ENCODE peak calls at places on chromosomes 13 and 19, in five cellular contexts. N is CD4-positive, CD25-positive, alpha-beta regulatory T cell; W is aorta; A is heart right ventricle; V is cardiac muscle cell. T is an unnamed sample.

GRCh38 chr19:52997975-52998374 is 15.7 kb upstream of the ERVV-1 start:
- DNase-seq in W (no peak), V (no peak), N (no peak), A (no peak), T (no peak)

GRCh38 chr19:15154002-15154612 is 46.7 kb downstream of the NOTCH3 start:
- DNase-seq in A (no peak), V (peak; percentile 40), W (no peak), N (no peak), T (no peak)

GRCh38 chr13:87666826-87667225 is 4.3 kb upstream of the SLITRK5 start:
- DNase-seq in V (no peak), W (no peak), N (no peak), A (no peak), T (no peak)

GRCh38 chr19:10292206-10292788 is 2.5 kb downstream of the ICAM5 start:
- DNase-seq in V (peak; percentile 95), N (peak; percentile 57), W (peak; percentile 94), A (peak; percentile 66), T (peak; percentile 55)

GRCh38 chr13:37109080-37109678 is 3.7 kb upstream of the CSNK1A1L start:
- DNase-seq in W (no peak), A (peak; percentile 23), V (peak; percentile 51), N (no peak), T (no peak)

GRCh38 chr19:23436944-23437343 is 41.7 kb upstream of the ZNF91 start:
- DNase-seq in N (no peak), A (no peak), V (no peak), W (no peak), T (no peak)

GRCh38 chr19:49882643-49883042 is 5.1 kb downstream of the TBC1D17 start:
- DNase-seq in V (no peak), N (no peak), A (no peak), W (no peak), T (no peak)

GRCh38 chr13:71067164-71067815 is 799.7 kb downstream of the DACH1 start:
- DNase-seq in N (no peak), V (peak; percentile 2), A (no peak), W (no peak), T (no peak)

GRCh38 chr13:29935309-29935981 is 85.0 kb upstream of the UBL3 start:
- DNase-seq in N (peak; percentile 85), V (no peak), A (no peak), W (no peak), T (peak; percentile 84)

DNA sequence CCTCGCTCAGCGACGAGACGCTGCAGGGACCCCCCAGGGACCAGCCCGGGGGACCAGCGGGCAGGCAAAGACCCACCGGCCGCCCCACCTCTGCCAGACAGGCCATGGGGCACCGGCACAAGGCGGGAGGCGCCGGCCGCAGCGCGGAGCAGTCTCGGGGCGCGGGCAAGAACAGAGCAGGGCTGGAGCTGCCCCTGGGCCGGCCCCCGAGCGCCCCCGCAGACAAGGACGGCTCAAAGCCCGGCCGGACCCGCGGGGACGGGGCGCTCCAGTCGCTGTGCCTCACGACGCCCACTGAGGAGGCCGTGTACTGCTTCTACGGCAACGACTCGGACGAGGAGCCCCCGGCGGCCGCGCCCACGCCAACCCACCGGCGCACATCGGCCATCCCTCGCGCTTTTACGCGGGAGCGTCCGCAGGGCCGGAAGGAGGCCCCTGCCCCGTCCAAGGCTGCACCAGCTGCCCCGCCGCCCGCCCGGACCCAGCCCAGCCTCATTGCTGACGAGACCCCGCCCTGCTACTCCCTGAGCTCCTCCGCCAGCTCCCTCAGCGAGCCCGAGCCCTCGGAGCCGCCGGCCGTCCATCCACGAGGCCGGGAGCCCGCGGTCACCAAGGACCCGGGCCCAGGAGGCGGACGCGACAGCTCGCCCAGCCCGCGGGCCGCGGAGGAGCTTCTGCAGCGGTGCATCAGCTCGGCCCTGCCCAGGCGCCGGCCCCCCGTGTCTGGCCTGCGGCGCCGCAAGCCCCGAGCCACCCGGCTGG is 11.3 kb downstream of the C19orf25 start:
- DNase-seq in V (no peak), A (no peak), N (no peak), W (no peak), T (no peak)
- H3K4me3 ChIP-seq in V (no peak overlapping the region), A (peak overlapping the region; percentile 18), N (no peak overlapping the region), W (no peak overlapping the region), T (no peak overlapping the region)

DNA sequence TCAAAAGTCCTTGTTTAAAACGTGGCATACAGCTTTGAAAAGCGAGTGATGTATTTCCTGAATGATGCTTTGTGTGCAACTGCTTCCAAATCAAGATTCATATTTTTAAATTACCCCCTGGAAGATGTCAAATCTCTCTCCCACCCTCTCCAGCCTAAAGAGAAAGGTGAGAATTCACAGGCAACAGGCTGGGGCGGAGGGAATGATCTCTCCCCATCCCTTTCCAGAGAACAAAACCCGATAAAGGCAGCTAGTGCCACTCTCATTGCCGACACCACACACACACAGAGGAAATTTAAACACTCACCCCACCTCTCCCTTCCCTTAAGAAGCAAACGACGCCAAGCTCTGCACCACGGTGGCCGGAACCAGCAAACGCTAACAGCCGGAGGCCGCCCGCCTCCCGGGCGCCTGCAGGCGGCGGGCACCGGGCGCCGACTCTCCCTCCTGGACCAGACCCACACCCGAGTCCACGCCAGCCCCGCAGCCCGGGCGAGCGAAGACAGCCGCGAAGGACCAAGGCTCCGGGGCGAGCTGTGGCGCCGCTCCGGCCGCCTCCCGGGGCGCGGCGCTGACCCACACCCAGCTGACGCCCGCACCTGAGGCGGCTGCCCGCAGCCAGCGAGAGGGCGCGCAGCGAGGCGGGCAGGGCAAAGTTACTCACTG is 485 bp downstream of the LNX2 start:
- DNase-seq in N (no peak), W (no peak), A (peak; percentile 37), V (no peak), T (peak; percentile 45)
- H3K4me1 ChIP-seq in N (peaks cover 45% of the 10 kb centered on the region), W (peaks cover 4% of the 10 kb centered on the region), A (peaks cover 21% of the 10 kb centered on the region), V (peaks cover 23% of the 10 kb centered on the region), T (peaks cover 53% of the 10 kb centered on the region)

GRCh38 chr19:51572908-51573307 is 1.8 kb downstream of the ZNF175 start:
- DNase-seq in V (no peak), N (no peak), W (no peak), A (no peak), T (no peak)

GRCh38 chr19:51570962-51571575 is at the start of gene ZNF175:
- DNase-seq in W (peak; percentile 98), A (peak; percentile 97), V (peak; percentile 97), N (peak; percentile 70), T (peak; percentile 79)

GRCh38 chr19:51571599-51571998 is 516 bp downstream of the ZNF175 start:
- DNase-seq in V (no peak), N (no peak), W (no peak), A (no peak), T (no peak)

GRCh38 chr19:51572415-51572814 is 1.3 kb downstream of the ZNF175 start:
- DNase-seq in V (no peak), W (no peak), N (no peak), A (no peak), T (no peak)

GRCh38 chr19:51573331-51573730 is 2.2 kb downstream of the ZNF175 start:
- DNase-seq in N (no peak), V (no peak), A (no peak), W (no peak), T (no peak)
- H3K27ac ChIP-seq in N (no peak overlapping the region), V (no peak overlapping the region), A (no peak overlapping the region), W (no peak overlapping the region), T (no peak overlapping the region)

GRCh38 chr13:113495494-113496251 is 5.2 kb upstream of the DCUN1D2 start:
- DNase-seq in N (no peak), W (no peak), V (peak; percentile 47), A (no peak), T (no peak)
- H3K4me3 ChIP-seq in N (no peak overlapping the region), W (no peak overlapping the region), V (no peak overlapping the region), A (no peak overlapping the region), T (no peak overlapping the region)